ENCODE peak calls at places on chromosome 14, in ten cellular contexts. One of them, this sample, is unnamed. For H3K27me3, the result is how much of the 10 kb centered on the place peaks cover.

GRCh38 chr14:55948399-55948798 is 169.8 kb upstream of the PELI2 start:
- DNase-seq in HCT116: no peak
- DNase-seq in ascending aorta: no peak
- DNase-seq in bronchial epithelial cell: no peak
- DNase-seq in lower lobe of right lung: no peak
- DNase-seq in HL-60: no peak
- DNase-seq in psoas muscle: no peak
- DNase-seq in CD8-positive, alpha-beta T cell: no peak
- DNase-seq in dorsolateral prefrontal cortex: no peak
- DNase-seq in adipocyte: no peak
- DNase-seq in this sample: no peak

GRCh38 chr14:33512201-33512600 is 438.7 kb downstream of the EGLN3 start:
- DNase-seq in HCT116: no peak
- DNase-seq in ascending aorta: no peak
- DNase-seq in bronchial epithelial cell: peak
- DNase-seq in lower lobe of right lung: no peak
- DNase-seq in HL-60: no peak
- DNase-seq in psoas muscle: no peak
- DNase-seq in CD8-positive, alpha-beta T cell: no peak
- DNase-seq in dorsolateral prefrontal cortex: no peak
- DNase-seq in adipocyte: peak
- DNase-seq in this sample: no peak

GRCh38 chr14:101120636-101121398 is 217.3 kb upstream of the RTL1 start:
- DNase-seq in HCT116: no peak
- DNase-seq in ascending aorta: peak
- DNase-seq in bronchial epithelial cell: no peak
- DNase-seq in lower lobe of right lung: peak
- DNase-seq in HL-60: peak
- DNase-seq in psoas muscle: peak
- DNase-seq in CD8-positive, alpha-beta T cell: no peak
- DNase-seq in dorsolateral prefrontal cortex: no peak
- DNase-seq in adipocyte: no peak
- DNase-seq in this sample: peak

GRCh38 chr14:78157855-78158436 is 12.2 kb upstream of the NRXN3 start:
- DNase-seq in HCT116: no peak
- DNase-seq in ascending aorta: no peak
- DNase-seq in bronchial epithelial cell: peak
- DNase-seq in lower lobe of right lung: no peak
- DNase-seq in HL-60: no peak
- DNase-seq in psoas muscle: no peak
- DNase-seq in CD8-positive, alpha-beta T cell: no peak
- DNase-seq in dorsolateral prefrontal cortex: no peak
- DNase-seq in adipocyte: peak
- DNase-seq in this sample: peak

GRCh38 chr14:31835049-31835448 is 242.1 kb upstream of the ARHGAP5 start:
- DNase-seq in HCT116: no peak
- DNase-seq in ascending aorta: no peak
- DNase-seq in bronchial epithelial cell: peak
- DNase-seq in lower lobe of right lung: no peak
- DNase-seq in HL-60: no peak
- DNase-seq in psoas muscle: no peak
- DNase-seq in CD8-positive, alpha-beta T cell: no peak
- DNase-seq in dorsolateral prefrontal cortex: no peak
- DNase-seq in adipocyte: no peak
- DNase-seq in this sample: no peak

GRCh38 chr14:64387232-64387737 is 868 bp upstream of the MTHFD1 start:
- DNase-seq in HCT116: no peak
- DNase-seq in ascending aorta: peak
- DNase-seq in bronchial epithelial cell: peak
- DNase-seq in lower lobe of right lung: no peak
- DNase-seq in HL-60: no peak
- DNase-seq in psoas muscle: no peak
- DNase-seq in CD8-positive, alpha-beta T cell: no peak
- DNase-seq in dorsolateral prefrontal cortex: peak
- DNase-seq in adipocyte: peak
- DNase-seq in this sample: no peak

GRCh38 chr14:75277796-75278421 is 719 bp upstream of the FOS start:
- DNase-seq in HCT116: no peak
- DNase-seq in ascending aorta: no peak
- DNase-seq in bronchial epithelial cell: peak
- DNase-seq in lower lobe of right lung: no peak
- DNase-seq in HL-60: no peak
- DNase-seq in psoas muscle: no peak
- DNase-seq in CD8-positive, alpha-beta T cell: peak
- DNase-seq in dorsolateral prefrontal cortex: no peak
- DNase-seq in adipocyte: no peak
- DNase-seq in this sample: no peak

GRCh38 chr14:100369019-100369418 is 45.9 kb downstream of the SLC25A47 start:
- DNase-seq in HCT116: no peak
- DNase-seq in ascending aorta: no peak
- DNase-seq in bronchial epithelial cell: no peak
- DNase-seq in lower lobe of right lung: no peak
- DNase-seq in HL-60: no peak
- DNase-seq in psoas muscle: no peak
- DNase-seq in CD8-positive, alpha-beta T cell: no peak
- DNase-seq in dorsolateral prefrontal cortex: no peak
- DNase-seq in adipocyte: no peak
- DNase-seq in this sample: peak

GRCh38 chr14:105862581-105863239 is 336.3 kb downstream of the TMEM121 start:
- DNase-seq in HCT116: no peak
- DNase-seq in ascending aorta: no peak
- DNase-seq in bronchial epithelial cell: no peak
- DNase-seq in lower lobe of right lung: no peak
- DNase-seq in HL-60: no peak
- DNase-seq in psoas muscle: no peak
- DNase-seq in CD8-positive, alpha-beta T cell: no peak
- DNase-seq in dorsolateral prefrontal cortex: no peak
- DNase-seq in adipocyte: no peak
- DNase-seq in this sample: no peak

GRCh38 chr14:65301862-65302539 is 110.5 kb upstream of the FUT8 start:
- DNase-seq in HCT116: no peak
- DNase-seq in ascending aorta: no peak
- DNase-seq in bronchial epithelial cell: no peak
- DNase-seq in lower lobe of right lung: no peak
- DNase-seq in HL-60: no peak
- DNase-seq in psoas muscle: no peak
- DNase-seq in CD8-positive, alpha-beta T cell: no peak
- DNase-seq in dorsolateral prefrontal cortex: no peak
- DNase-seq in adipocyte: no peak
- DNase-seq in this sample: no peak

GRCh38 chr14:106378191-106378590 is 851.8 kb downstream of the TMEM121 start:
- DNase-seq in HCT116: no peak
- DNase-seq in ascending aorta: no peak
- DNase-seq in bronchial epithelial cell: no peak
- DNase-seq in lower lobe of right lung: no peak
- DNase-seq in HL-60: no peak
- DNase-seq in psoas muscle: no peak
- DNase-seq in CD8-positive, alpha-beta T cell: peak
- DNase-seq in dorsolateral prefrontal cortex: no peak
- DNase-seq in adipocyte: no peak
- DNase-seq in this sample: no peak

GRCh38 chr14:64764641-64765520 is 60.7 kb downstream of the PLEKHG3 start:
- DNase-seq in HCT116: peak
- DNase-seq in ascending aorta: peak
- DNase-seq in bronchial epithelial cell: no peak
- DNase-seq in lower lobe of right lung: peak
- DNase-seq in HL-60: peak
- DNase-seq in psoas muscle: peak
- DNase-seq in CD8-positive, alpha-beta T cell: peak
- DNase-seq in dorsolateral prefrontal cortex: peak
- DNase-seq in adipocyte: peak
- DNase-seq in this sample: peak

GRCh38 chr14:31286456-31287293 is 79.1 kb upstream of the HECTD1 start:
- DNase-seq in HCT116: peak
- DNase-seq in ascending aorta: no peak
- DNase-seq in bronchial epithelial cell: no peak
- DNase-seq in lower lobe of right lung: no peak
- DNase-seq in HL-60: no peak
- DNase-seq in psoas muscle: no peak
- DNase-seq in CD8-positive, alpha-beta T cell: no peak
- DNase-seq in dorsolateral prefrontal cortex: no peak
- DNase-seq in adipocyte: no peak
- DNase-seq in this sample: no peak

GRCh38 chr14:106442857-106443256 is 916.5 kb downstream of the TMEM121 start:
- DNase-seq in HCT116: no peak
- DNase-seq in ascending aorta: no peak
- DNase-seq in bronchial epithelial cell: no peak
- DNase-seq in lower lobe of right lung: no peak
- DNase-seq in HL-60: no peak
- DNase-seq in psoas muscle: no peak
- DNase-seq in CD8-positive, alpha-beta T cell: no peak
- DNase-seq in dorsolateral prefrontal cortex: no peak
- DNase-seq in adipocyte: no peak
- DNase-seq in this sample: no peak

GRCh38 chr14:90644882-90645281 is 171.3 kb downstream of the TTC7B start:
- DNase-seq in HCT116: no peak
- DNase-seq in ascending aorta: no peak
- DNase-seq in bronchial epithelial cell: no peak
- DNase-seq in lower lobe of right lung: no peak
- DNase-seq in HL-60: peak
- DNase-seq in psoas muscle: peak
- DNase-seq in CD8-positive, alpha-beta T cell: no peak
- DNase-seq in dorsolateral prefrontal cortex: no peak
- DNase-seq in adipocyte: peak
- DNase-seq in this sample: no peak

GRCh38 chr14:24816011-24816928 is 182.3 kb upstream of the GZMB start:
- DNase-seq in HCT116: no peak
- DNase-seq in ascending aorta: no peak
- DNase-seq in bronchial epithelial cell: peak
- DNase-seq in lower lobe of right lung: no peak
- DNase-seq in HL-60: no peak
- DNase-seq in psoas muscle: no peak
- DNase-seq in CD8-positive, alpha-beta T cell: no peak
- DNase-seq in dorsolateral prefrontal cortex: no peak
- DNase-seq in adipocyte: no peak
- DNase-seq in this sample: peak
- H3K27me3 ChIP-seq in HCT116: under half
- H3K27me3 ChIP-seq in ascending aorta: under half
- H3K27me3 ChIP-seq in bronchial epithelial cell: under half
- H3K27me3 ChIP-seq in lower lobe of right lung: under half
- H3K27me3 ChIP-seq in HL-60: under half
- H3K27me3 ChIP-seq in psoas muscle: under half
- H3K27me3 ChIP-seq in CD8-positive, alpha-beta T cell: under half
- H3K27me3 ChIP-seq in dorsolateral prefrontal cortex: under half
- H3K27me3 ChIP-seq in adipocyte: under half
- H3K27me3 ChIP-seq in this sample: under half

GRCh38 chr14:52313493-52313881 is 625 bp upstream of the PTGER2 start:
- DNase-seq in HCT116: no peak
- DNase-seq in ascending aorta: no peak
- DNase-seq in bronchial epithelial cell: no peak
- DNase-seq in lower lobe of right lung: no peak
- DNase-seq in HL-60: no peak
- DNase-seq in psoas muscle: no peak
- DNase-seq in CD8-positive, alpha-beta T cell: no peak
- DNase-seq in dorsolateral prefrontal cortex: no peak
- DNase-seq in adipocyte: no peak
- DNase-seq in this sample: no peak
- H3K27me3 ChIP-seq in HCT116: under half
- H3K27me3 ChIP-seq in ascending aorta: under half
- H3K27me3 ChIP-seq in bronchial epithelial cell: under half
- H3K27me3 ChIP-seq in lower lobe of right lung: under half
- H3K27me3 ChIP-seq in HL-60: under half
- H3K27me3 ChIP-seq in psoas muscle: under half
- H3K27me3 ChIP-seq in CD8-positive, alpha-beta T cell: under half
- H3K27me3 ChIP-seq in dorsolateral prefrontal cortex: under half
- H3K27me3 ChIP-seq in adipocyte: under half
- H3K27me3 ChIP-seq in this sample: under half

GRCh38 chr14:28771168-28771567 is 4.6 kb downstream of the FOXG1 start:
- DNase-seq in HCT116: no peak
- DNase-seq in ascending aorta: no peak
- DNase-seq in bronchial epithelial cell: no peak
- DNase-seq in lower lobe of right lung: no peak
- DNase-seq in HL-60: no peak
- DNase-seq in psoas muscle: no peak
- DNase-seq in CD8-positive, alpha-beta T cell: no peak
- DNase-seq in dorsolateral prefrontal cortex: no peak
- DNase-seq in adipocyte: no peak
- DNase-seq in this sample: no peak
- H3K27me3 ChIP-seq in HCT116: under half
- H3K27me3 ChIP-seq in ascending aorta: under half
- H3K27me3 ChIP-seq in bronchial epithelial cell: under half
- H3K27me3 ChIP-seq in lower lobe of right lung: half or more
- H3K27me3 ChIP-seq in HL-60: under half
- H3K27me3 ChIP-seq in psoas muscle: half or more
- H3K27me3 ChIP-seq in CD8-positive, alpha-beta T cell: under half
- H3K27me3 ChIP-seq in dorsolateral prefrontal cortex: half or more
- H3K27me3 ChIP-seq in adipocyte: half or more
- H3K27me3 ChIP-seq in this sample: half or more

GRCh38 chr14:96105921-96106441 is 66.8 kb downstream of the C14orf132 start:
- DNase-seq in HCT116: no peak
- DNase-seq in ascending aorta: no peak
- DNase-seq in bronchial epithelial cell: peak
- DNase-seq in lower lobe of right lung: no peak
- DNase-seq in HL-60: no peak
- DNase-seq in psoas muscle: no peak
- DNase-seq in CD8-positive, alpha-beta T cell: no peak
- DNase-seq in dorsolateral prefrontal cortex: peak
- DNase-seq in adipocyte: no peak
- DNase-seq in this sample: no peak

GRCh38 chr14:96108911-96109310 is 69.7 kb downstream of the C14orf132 start:
- DNase-seq in HCT116: no peak
- DNase-seq in ascending aorta: no peak
- DNase-seq in bronchial epithelial cell: no peak
- DNase-seq in lower lobe of right lung: no peak
- DNase-seq in HL-60: no peak
- DNase-seq in psoas muscle: no peak
- DNase-seq in CD8-positive, alpha-beta T cell: no peak
- DNase-seq in dorsolateral prefrontal cortex: no peak
- DNase-seq in adipocyte: no peak
- DNase-seq in this sample: no peak

GRCh38 chr14:96106891-96107290 is 67.7 kb downstream of the C14orf132 start:
- DNase-seq in HCT116: no peak
- DNase-seq in ascending aorta: no peak
- DNase-seq in bronchial epithelial cell: no peak
- DNase-seq in lower lobe of right lung: no peak
- DNase-seq in HL-60: no peak
- DNase-seq in psoas muscle: no peak
- DNase-seq in CD8-positive, alpha-beta T cell: no peak
- DNase-seq in dorsolateral prefrontal cortex: no peak
- DNase-seq in adipocyte: no peak
- DNase-seq in this sample: no peak

GRCh38 chr14:96108061-96108795 is 69.1 kb downstream of the C14orf132 start:
- DNase-seq in HCT116: no peak
- DNase-seq in ascending aorta: no peak
- DNase-seq in bronchial epithelial cell: no peak
- DNase-seq in lower lobe of right lung: no peak
- DNase-seq in HL-60: no peak
- DNase-seq in psoas muscle: no peak
- DNase-seq in CD8-positive, alpha-beta T cell: no peak
- DNase-seq in dorsolateral prefrontal cortex: no peak
- DNase-seq in adipocyte: no peak
- DNase-seq in this sample: no peak

DNA sequence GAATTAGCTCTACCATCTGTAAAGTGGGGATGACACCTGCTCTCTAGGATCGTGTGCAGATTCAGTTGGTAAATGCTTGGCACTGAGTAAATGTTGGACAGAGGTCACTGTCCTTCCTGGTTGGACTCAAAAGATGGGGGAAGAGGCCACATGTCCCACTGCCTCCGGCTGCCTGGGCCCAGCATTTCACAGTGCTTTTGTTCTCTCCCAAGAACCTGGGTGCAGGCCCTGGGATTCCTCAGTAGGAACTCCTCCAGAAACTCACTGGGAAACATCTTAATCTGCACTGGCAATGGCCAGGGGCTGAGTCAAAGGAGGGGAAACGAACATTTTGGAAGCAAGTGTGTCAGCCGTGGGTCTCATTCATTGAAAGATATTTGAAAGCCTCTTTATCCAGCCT is 70.8 kb downstream of the C14orf132 start:
- DNase-seq in HCT116: no peak
- DNase-seq in ascending aorta: no peak
- DNase-seq in bronchial epithelial cell: no peak
- DNase-seq in lower lobe of right lung: no peak
- DNase-seq in HL-60: no peak
- DNase-seq in psoas muscle: no peak
- DNase-seq in CD8-positive, alpha-beta T cell: no peak
- DNase-seq in dorsolateral prefrontal cortex: no peak
- DNase-seq in adipocyte: no peak
- DNase-seq in this sample: no peak
- H3K27me3 ChIP-seq in HCT116: under half
- H3K27me3 ChIP-seq in ascending aorta: under half
- H3K27me3 ChIP-seq in bronchial epithelial cell: under half
- H3K27me3 ChIP-seq in lower lobe of right lung: under half
- H3K27me3 ChIP-seq in HL-60: under half
- H3K27me3 ChIP-seq in psoas muscle: under half
- H3K27me3 ChIP-seq in CD8-positive, alpha-beta T cell: under half
- H3K27me3 ChIP-seq in dorsolateral prefrontal cortex: under half
- H3K27me3 ChIP-seq in adipocyte: under half
- H3K27me3 ChIP-seq in this sample: under half